ENCODE peak calls at places on chromosomes 4 and X, in nine cellular contexts. O is IMR-90, B is MM.1S, M is HCT116, L is lower lobe of right lung, G is GM10248, T is pancreas, A is PC-9, X is nephron progenitor cell. K is an unnamed sample.

GRCh38 chr4:156377036-156377700 is 423.5 kb upstream of the CTSO start:
- DNase-seq in A (no peak), L (no peak), X (no peak), M (no peak), G (no peak), O (peak), B (no peak), T (no peak), K (no peak)

GRCh38 chrX:20596856-20597255 is 330.1 kb upstream of the RPS6KA3 start:
- DNase-seq in M (no peak), X (no peak), L (no peak), T (no peak), O (no peak), B (no peak), A (no peak), G (no peak), K (no peak)

GRCh38 chr4:173436149-173436579 is 37.2 kb upstream of the SCRG1 start:
- DNase-seq in O (peak), X (peak), L (no peak), T (no peak), G (no peak), M (no peak), A (no peak), B (no peak), K (no peak)

GRCh38 chr4:243407-243806 is 61.9 kb downstream of the ZNF732 start:
- DNase-seq in O (no peak), A (no peak), X (no peak), L (no peak), M (no peak), G (no peak), T (no peak), B (no peak), K (no peak)

GRCh38 chr4:137638934-137639333 is 106.6 kb upstream of the PCDH18 start:
- DNase-seq in X (no peak), O (no peak), L (no peak), A (no peak), B (peak), G (no peak), M (no peak), T (no peak), K (no peak)

GRCh38 chrX:3124041-3124440 is 82.8 kb downstream of the ARSF start:
- DNase-seq in X (no peak), O (peak), L (no peak), B (no peak), G (no peak), M (no peak), T (no peak), A (no peak), K (no peak)

GRCh38 chrX:118499295-118499694 is 3.7 kb downstream of the DOCK11 start:
- DNase-seq in T (no peak), A (no peak), O (no peak), G (no peak), X (peak), L (no peak), B (no peak), M (no peak), K (no peak)

GRCh38 chr4:148634476-148634875 is 192.3 kb upstream of the NR3C2 start:
- DNase-seq in T (no peak), A (peak), L (no peak), X (no peak), O (peak), B (no peak), M (no peak), G (no peak), K (no peak)

GRCh38 chr4:4535590-4535989 is 6.3 kb downstream of the STX18 start:
- DNase-seq in B (no peak), X (no peak), O (no peak), G (no peak), L (no peak), A (no peak), T (no peak), M (no peak), K (no peak)

GRCh38 chrX:119618439-119618838 is 12.2 kb upstream of the NKRF start:
- DNase-seq in A (no peak), G (no peak), X (no peak), L (peak), O (no peak), T (no peak), M (no peak), B (no peak), K (no peak)

GRCh38 chr4:68180858-68181531 is 51.3 kb upstream of the TMPRSS11F start:
- DNase-seq in M (no peak), G (no peak), L (no peak), B (no peak), X (no peak), T (no peak), A (no peak), O (no peak), K (no peak)

GRCh38 chr4:77911091-77911490 is 48.5 kb downstream of the MRPL1 start:
- DNase-seq in M (no peak), B (no peak), O (peak), X (no peak), T (no peak), G (no peak), A (no peak), L (no peak), K (no peak)

GRCh38 chr4:122762520-122762919 is 30.0 kb downstream of the BBS12 start:
- DNase-seq in A (no peak), M (no peak), L (no peak), X (no peak), O (no peak), B (no peak), T (no peak), G (peak), K (no peak)

GRCh38 chrX:43940811-43941210 is 32.4 kb downstream of the NDP start:
- DNase-seq in M (no peak), O (peak), L (no peak), X (no peak), G (no peak), B (no peak), A (no peak), T (no peak), K (no peak)

GRCh38 chr4:71333960-71334951 is 4.6 kb upstream of the SLC4A4 start:
- DNase-seq in O (peak), X (no peak), B (no peak), A (peak), T (peak), L (no peak), G (no peak), M (no peak), K (no peak)

GRCh38 chrX:41339148-41339547 is 5.2 kb downstream of the DDX3X start:
- DNase-seq in A (no peak), G (no peak), T (no peak), M (no peak), O (no peak), X (no peak), B (no peak), L (no peak), K (no peak)

GRCh38 chrX:69104756-69105434 is 60.4 kb downstream of the PJA1 start:
- DNase-seq in O (no peak), M (no peak), T (peak), B (no peak), G (no peak), A (peak), X (no peak), L (no peak), K (no peak)

GRCh38 chrX:33434256-33435092 is 223.1 kb upstream of the DMD start:
- DNase-seq in G (peak), O (peak), L (no peak), X (peak), A (peak), M (no peak), T (no peak), B (peak), K (peak)

GRCh38 chrX:129123795-129124194 is 399.5 kb downstream of the SMARCA1 start:
- DNase-seq in G (no peak), L (no peak), M (no peak), O (no peak), T (no peak), X (no peak), B (no peak), A (no peak), K (no peak)

GRCh38 chr4:54254116-54254914 is 25.2 kb downstream of the PDGFRA start:
- DNase-seq in O (peak), X (no peak), M (no peak), L (no peak), G (no peak), A (no peak), T (no peak), B (no peak), K (no peak)

GRCh38 chr4:140267576-140267975 is 105.9 kb upstream of the SCOC start:
- DNase-seq in L (no peak), G (no peak), T (no peak), O (peak), X (peak), A (peak), M (no peak), B (no peak), K (no peak)

GRCh38 chr4:154485127-154485773 is 6.3 kb downstream of the DCHS2 start:
- DNase-seq in A (no peak), M (no peak), X (no peak), L (no peak), B (no peak), O (no peak), T (no peak), G (peak), K (peak)

GRCh38 chrX:133294126-133294525 is 76.0 kb upstream of the TFDP3 start:
- DNase-seq in L (no peak), T (no peak), G (no peak), M (no peak), O (no peak), X (no peak), B (no peak), A (no peak), K (no peak)

GRCh38 chrX:136635235-136635634 is 12.7 kb upstream of the CD40LG start:
- DNase-seq in T (no peak), O (no peak), L (no peak), G (peak), A (no peak), X (no peak), M (no peak), B (peak), K (peak)

GRCh38 chr4:152776352-152776751 is 3.2 kb downstream of the TIGD4 start:
- DNase-seq in B (no peak), O (peak), M (no peak), L (no peak), X (no peak), T (no peak), G (no peak), A (no peak), K (no peak)

GRCh38 chrX:16320765-16321355 is 153.6 kb downstream of the MAGEB17 start:
- DNase-seq in B (no peak), G (no peak), X (no peak), L (no peak), M (no peak), A (no peak), T (no peak), O (peak), K (no peak)

GRCh38 chr4:168560184-168560834 is 63.5 kb downstream of the PALLD start:
- DNase-seq in G (no peak), M (no peak), O (peak), B (peak), T (no peak), X (peak), L (no peak), A (peak), K (no peak)

GRCh38 chr4:168555437-168555836 is 58.6 kb downstream of the PALLD start:
- DNase-seq in T (no peak), M (no peak), B (no peak), X (no peak), O (no peak), G (no peak), L (no peak), A (no peak), K (no peak)

GRCh38 chr4:168560835-168561210 is 64.0 kb downstream of the PALLD start:
- DNase-seq in L (no peak), G (no peak), T (no peak), O (no peak), M (no peak), X (no peak), A (no peak), B (no peak), K (no peak)

GRCh38 chr4:168557658-168558057 is 60.8 kb downstream of the PALLD start:
- DNase-seq in A (no peak), L (no peak), X (no peak), T (no peak), M (no peak), B (no peak), O (no peak), G (no peak), K (no peak)

GRCh38 chr4:168558587-168558986 is 61.7 kb downstream of the PALLD start:
- DNase-seq in X (no peak), B (no peak), O (peak), A (no peak), T (no peak), M (no peak), L (no peak), G (no peak), K (no peak)
- TF ChIP-seq CTCF in X (no peak), B (no peak), O (no peak), A (no peak), T (no peak), M (no peak), L (no peak), G (no peak), K (no peak)

GRCh38 chr4:97153042-97153441 is 990.2 kb downstream of the STPG2 start:
- DNase-seq in A (no peak), G (no peak), L (no peak), M (peak), X (peak), T (no peak), B (peak), O (no peak), K (no peak)
- TF ChIP-seq CTCF in A (no peak), G (no peak), L (no peak), M (peak), X (peak), T (no peak), B (peak), O (no peak), K (no peak)

GRCh38 chr4:113747949-113748348 is 13.6 kb downstream of the CAMK2D start:
- DNase-seq in X (no peak), G (no peak), A (no peak), M (no peak), O (no peak), B (no peak), L (no peak), T (no peak), K (no peak)
- TF ChIP-seq CTCF in X (no peak), G (no peak), A (no peak), M (no peak), O (no peak), B (no peak), L (no peak), T (no peak), K (no peak)

GRCh38 chr4:107379054-107379869 is 340.8 kb downstream of the PAPSS1 start:
- DNase-seq in L (no peak), B (no peak), A (no peak), G (no peak), M (no peak), O (peak), T (no peak), X (no peak), K (no peak)
- TF ChIP-seq CTCF in L (no peak), B (no peak), A (no peak), G (no peak), M (no peak), O (peak), T (no peak), X (no peak), K (no peak)

GRCh38 chr4:8647626-8648025 is 55.1 kb downstream of the CPZ start:
- DNase-seq in M (no peak), L (no peak), X (no peak), O (no peak), G (no peak), B (no peak), T (peak), A (no peak), K (no peak)
- TF ChIP-seq CTCF in M (peak), L (no peak), X (no peak), O (no peak), G (no peak), B (no peak), T (no peak), A (no peak), K (no peak)

DNA sequence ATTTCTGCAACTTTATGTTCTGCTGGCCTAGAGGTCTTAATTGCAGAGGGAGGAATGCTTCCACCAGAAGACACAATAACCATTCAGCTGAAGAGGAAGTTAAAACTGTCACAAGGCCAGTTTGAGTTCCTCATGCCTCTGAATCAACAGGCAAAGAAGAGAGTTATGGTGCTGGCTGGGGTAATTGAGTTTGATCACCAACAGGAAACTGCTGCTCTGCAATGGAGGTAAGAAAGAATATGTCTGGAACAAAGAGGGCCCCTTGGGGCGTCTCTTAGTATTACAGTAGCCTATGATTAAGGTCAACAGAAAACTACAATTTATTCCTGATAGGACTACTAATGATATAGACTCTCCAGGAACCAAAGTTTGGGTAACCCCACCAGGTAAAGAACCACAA is 744.0 kb downstream of the FSTL5 start:
- DNase-seq in L (no peak), M (no peak), B (no peak), A (no peak), X (no peak), T (no peak), O (no peak), G (no peak), K (no peak)
- TF ChIP-seq CTCF in L (no peak), M (peak), B (peak), A (peak), X (peak), T (no peak), O (no peak), G (no peak), K (no peak)

GRCh38 chr4:150801833-150802232 is 213.3 kb downstream of the LRBA start:
- DNase-seq in G (no peak), T (no peak), L (no peak), M (no peak), A (no peak), O (no peak), B (no peak), X (no peak), K (no peak)

GRCh38 chr4:150794706-150795105 is 212.8 kb downstream of the MAB21L2 start:
- DNase-seq in T (no peak), O (peak), B (no peak), L (no peak), M (no peak), G (no peak), A (no peak), X (no peak), K (no peak)

GRCh38 chr4:150799207-150799606 is 215.9 kb downstream of the LRBA start:
- DNase-seq in T (no peak), L (no peak), O (no peak), G (no peak), M (no peak), X (no peak), B (no peak), A (no peak), K (no peak)
- TF ChIP-seq CTCF in T (no peak), L (no peak), O (peak), G (no peak), M (peak), X (no peak), B (no peak), A (no peak), K (no peak)

DNA sequence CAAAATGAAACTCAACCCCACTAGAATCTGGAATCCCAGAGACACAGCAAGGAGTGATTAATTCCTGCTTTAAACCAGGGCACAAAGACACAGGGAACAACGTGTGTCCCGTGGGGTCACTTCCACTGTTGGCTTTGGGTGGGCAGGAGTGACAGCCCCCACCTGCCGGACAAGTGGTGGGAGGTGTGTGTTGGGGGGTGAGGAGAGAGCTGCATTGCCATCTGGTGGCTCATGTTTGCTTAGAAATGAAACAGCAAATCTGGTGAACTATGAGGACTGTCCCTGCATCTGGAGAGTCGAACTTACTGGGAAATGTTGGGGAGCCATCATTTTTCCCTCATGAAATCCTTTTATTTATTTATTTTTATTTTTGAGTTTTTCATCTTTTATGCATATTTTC is 75.9 kb upstream of the AFAP1 start:
- DNase-seq in B (no peak), T (no peak), O (peak), M (no peak), X (no peak), L (no peak), G (no peak), A (no peak), K (no peak)
- TF ChIP-seq CTCF in B (peak), T (no peak), O (peak), M (peak), X (peak), L (no peak), G (peak), A (peak), K (no peak)

GRCh38 chr4:2910409-2910808 is 52.8 kb downstream of the NOP14 start:
- DNase-seq in X (no peak), B (no peak), L (no peak), T (no peak), O (no peak), A (no peak), M (no peak), G (no peak), K (no peak)
- TF ChIP-seq CTCF in X (no peak), B (no peak), L (no peak), T (no peak), O (peak), A (no peak), M (no peak), G (peak), K (peak)

DNA sequence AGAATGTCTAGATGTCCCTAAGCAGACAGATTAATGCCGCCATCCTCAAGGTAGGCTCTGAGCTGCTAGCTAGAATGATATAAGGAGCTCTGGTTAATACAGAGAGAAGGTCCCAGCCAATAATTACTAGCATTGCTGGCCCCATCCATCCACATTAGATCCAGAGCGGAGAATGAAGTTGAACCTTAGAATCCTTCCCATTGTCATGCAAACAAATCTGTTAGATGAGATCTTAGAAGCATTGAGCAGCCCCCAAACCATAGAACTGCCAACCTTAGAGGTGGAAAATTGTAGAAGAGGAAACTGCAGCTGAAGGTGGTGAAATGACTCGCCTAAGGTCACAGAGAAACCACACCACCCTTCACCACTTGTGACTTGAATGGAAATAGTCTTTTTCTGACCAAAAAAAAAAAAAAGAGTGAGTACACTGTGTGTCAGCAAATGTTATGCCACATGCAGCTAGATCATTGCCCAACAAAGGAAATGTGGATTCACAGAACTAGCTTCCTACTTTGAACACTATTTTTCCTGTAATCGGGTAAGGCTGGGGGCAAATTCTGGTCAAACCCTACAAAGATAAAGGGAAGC is 162.1 kb downstream of the SMIM20 start:
- DNase-seq in B (no peak), G (peak), X (no peak), O (peak), A (no peak), L (no peak), M (no peak), T (no peak), K (peak)
- TF ChIP-seq CTCF in B (no peak), G (no peak), X (no peak), O (no peak), A (no peak), L (no peak), M (no peak), T (no peak), K (no peak)